ENCODE peak calls at places on chromosomes 11 and 22, in five cellular contexts. I is mesothelial cell of epicardium, F is fibroblast of the aortic adventitia, R is B cell, D is astrocyte of the spinal cord. Z is an unnamed sample.
A peak's percentile ranks its signal among the peaks of the same experiment; 100 is the strongest.

GRCh38 chr11:118438314-118438931 is 2.1 kb downstream of the KMT2A start:
- DNase-seq in D (peak; percentile 80), F (peak; percentile 72), I (peak; percentile 27), R (peak; percentile 69), Z (peak; percentile 81)

GRCh38 chr11:2844116-2844515 is 41.5 kb downstream of the CDKN1C start:
- DNase-seq in D (no peak), R (no peak), F (no peak), I (no peak), Z (no peak)

GRCh38 chr11:117232911-117233409 is 489 bp downstream of the RNF214 start:
- DNase-seq in R (peak; percentile 36), I (no peak), D (no peak), F (no peak), Z (no peak)

GRCh38 chr22:25049770-25050169 is 97.3 kb downstream of the KIAA1671 start:
- DNase-seq in D (no peak), I (no peak), R (no peak), F (no peak), Z (no peak)

GRCh38 chr22:42363851-42364250 is 68.4 kb downstream of the NFAM1 start:
- DNase-seq in I (no peak), R (no peak), F (no peak), D (no peak), Z (no peak)

GRCh38 chr11:69939551-69940245 is 120.5 kb upstream of the FGF3 start:
- DNase-seq in D (peak; percentile 8), R (no peak), I (no peak), F (peak; percentile 86), Z (no peak)

GRCh38 chr22:43168416-43169309 is 17.3 kb downstream of the TSPO start:
- DNase-seq in I (no peak), D (peak; percentile 35), R (no peak), F (peak; percentile 61), Z (no peak)

GRCh38 chr11:87300640-87301381 is 263.1 kb downstream of the TMEM135 start:
- DNase-seq in R (no peak), F (no peak), I (no peak), D (no peak), Z (peak; percentile 10)

GRCh38 chr22:23922921-23923320 is 28.7 kb downstream of the MIF start:
- DNase-seq in D (no peak), R (no peak), F (no peak), I (no peak), Z (no peak)

GRCh38 chr22:42368379-42369249 is 63.6 kb downstream of the NFAM1 start:
- DNase-seq in F (no peak), I (no peak), R (peak; percentile 56), D (no peak), Z (no peak)

GRCh38 chr11:106276859-106277436 is 199.5 kb downstream of the AASDHPPT start:
- DNase-seq in I (no peak), F (peak; percentile 35), R (no peak), D (peak; percentile 29), Z (peak; percentile 36)

GRCh38 chr11:124311269-124311668 is 2.5 kb downstream of the OR8D1 start:
- DNase-seq in I (no peak), D (no peak), R (no peak), F (no peak), Z (no peak)

GRCh38 chr11:13011366-13012036 is 2.4 kb downstream of the RASSF10 start:
- DNase-seq in I (no peak), D (no peak), F (no peak), R (no peak), Z (no peak)

GRCh38 chr22:37021041-37021440 is 1.5 kb downstream of the MPST start:
- DNase-seq in F (no peak), D (no peak), R (no peak), I (no peak), Z (no peak)

GRCh38 chr11:46278387-46279173 is 1.1 kb downstream of the CREB3L1 start:
- DNase-seq in I (peak; percentile 58), F (peak; percentile 58), D (peak; percentile 64), R (no peak), Z (peak; percentile 57)

GRCh38 chr22:22855617-22856308 is 31.9 kb upstream of the IGLL5 start:
- DNase-seq in R (peak; percentile 77), I (no peak), F (no peak), D (no peak), Z (peak; percentile 10)

GRCh38 chr11:92269841-92270240 is 45.2 kb downstream of the FAT3 start:
- DNase-seq in I (no peak), R (no peak), D (no peak), F (no peak), Z (no peak)

GRCh38 chr22:22578702-22579424 is 19.8 kb upstream of the PRAME start:
- DNase-seq in F (peak; percentile 52), I (no peak), D (peak; percentile 13), R (no peak), Z (peak; percentile 82)

GRCh38 chr11:60771146-60771545 is 14.0 kb upstream of the MS4A10 start:
- DNase-seq in D (no peak), F (no peak), I (no peak), R (no peak), Z (no peak)

GRCh38 chr11:70689764-70690163 is 291.4 kb downstream of the CTTN start:
- DNase-seq in I (no peak), F (no peak), R (no peak), D (no peak), Z (no peak)

GRCh38 chr11:2273311-2273710 is 2.9 kb upstream of the ASCL2 start:
- DNase-seq in F (no peak), I (no peak), D (no peak), R (no peak), Z (no peak)

GRCh38 chr22:17941501-17942406 is 82.6 kb downstream of the MICAL3 start:
- DNase-seq in I (no peak), D (no peak), R (no peak), F (no peak), Z (no peak)

GRCh38 chr22:45907996-45908395 is 69.0 kb downstream of the WNT7B start:
- DNase-seq in I (no peak), R (no peak), D (no peak), F (no peak), Z (no peak)

GRCh38 chr22:35170716-35171697 is 86.3 kb upstream of the HMGXB4 start:
- DNase-seq in D (no peak), I (no peak), R (no peak), F (no peak), Z (no peak)

GRCh38 chr11:18526521-18527296 is at the start of gene TSG101:
- DNase-seq in R (peak; percentile 95), I (peak; percentile 85), D (peak; percentile 93), F (peak; percentile 93), Z (peak; percentile 91)

GRCh38 chr22:20632082-20632481 is 124.7 kb downstream of the MED15 start:
- DNase-seq in D (no peak), I (no peak), R (no peak), F (no peak), Z (no peak)

GRCh38 chr11:45106440-45106839 is 40.0 kb upstream of the PRDM11 start:
- DNase-seq in I (no peak), F (no peak), R (no peak), D (no peak), Z (no peak)

GRCh38 chr11:45107051-45107450 is 39.4 kb upstream of the PRDM11 start:
- DNase-seq in R (no peak), D (no peak), I (no peak), F (no peak), Z (no peak)

GRCh38 chr11:45104790-45105084 is 41.7 kb upstream of the PRDM11 start:
- DNase-seq in R (no peak), I (no peak), F (no peak), D (no peak), Z (no peak)

GRCh38 chr11:45105233-45105992 is 41.0 kb upstream of the PRDM11 start:
- DNase-seq in F (peak; percentile 72), I (peak; percentile 63), R (peak; percentile 79), D (peak; percentile 66), Z (peak; percentile 68)

GRCh38 chr11:45106006-45106405 is 40.4 kb upstream of the PRDM11 start:
- DNase-seq in I (no peak), D (no peak), R (no peak), F (no peak), Z (no peak)
- TF ChIP-seq CTCF in I (no peak), D (no peak), R (no peak), F (no peak), Z (no peak)

GRCh38 chr11:112513936-112514716 is 253.5 kb upstream of the PLET1 start:
- DNase-seq in R (no peak), D (no peak), I (no peak), F (no peak), Z (no peak)

GRCh38 chr11:112511271-112511670 is 250.6 kb upstream of the PLET1 start:
- DNase-seq in I (no peak), F (no peak), D (no peak), R (no peak), Z (no peak)

GRCh38 chr11:112509300-112509699 is 248.6 kb upstream of the PLET1 start:
- DNase-seq in I (no peak), R (no peak), F (no peak), D (no peak), Z (no peak)

GRCh38 chr11:112513417-112513816 is 252.8 kb upstream of the PLET1 start:
- DNase-seq in I (no peak), F (no peak), R (no peak), D (no peak), Z (no peak)

GRCh38 chr11:112511906-112512305 is 251.2 kb upstream of the PLET1 start:
- DNase-seq in I (no peak), F (no peak), R (no peak), D (no peak), Z (no peak)
- TF ChIP-seq CTCF in I (no peak), F (no peak), R (no peak), D (no peak), Z (no peak)

DNA sequence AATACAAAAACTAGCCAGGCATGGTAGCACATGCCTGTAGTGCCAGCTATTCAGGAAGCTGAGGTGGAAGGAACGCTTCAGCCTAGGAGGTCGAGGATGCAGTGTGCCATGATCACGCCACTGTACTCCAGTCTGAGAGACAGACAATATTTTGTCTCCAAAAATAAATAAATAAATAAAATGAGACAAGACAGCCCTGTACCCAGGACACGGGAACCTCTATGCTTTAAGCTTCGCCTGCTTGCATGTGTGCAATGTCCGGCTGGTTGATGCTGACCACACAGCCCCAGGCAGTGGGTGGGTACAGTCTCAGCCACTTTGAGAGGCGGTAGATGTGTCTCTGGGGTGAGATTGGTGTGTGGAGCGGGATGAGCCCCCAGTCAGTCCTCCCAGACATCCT is 52.0 kb upstream of the MPEG1 start:
- DNase-seq in D (no peak), I (no peak), F (no peak), R (no peak), Z (no peak)
- TF ChIP-seq CTCF in D (no peak), I (no peak), F (no peak), R (no peak), Z (no peak)

DNA sequence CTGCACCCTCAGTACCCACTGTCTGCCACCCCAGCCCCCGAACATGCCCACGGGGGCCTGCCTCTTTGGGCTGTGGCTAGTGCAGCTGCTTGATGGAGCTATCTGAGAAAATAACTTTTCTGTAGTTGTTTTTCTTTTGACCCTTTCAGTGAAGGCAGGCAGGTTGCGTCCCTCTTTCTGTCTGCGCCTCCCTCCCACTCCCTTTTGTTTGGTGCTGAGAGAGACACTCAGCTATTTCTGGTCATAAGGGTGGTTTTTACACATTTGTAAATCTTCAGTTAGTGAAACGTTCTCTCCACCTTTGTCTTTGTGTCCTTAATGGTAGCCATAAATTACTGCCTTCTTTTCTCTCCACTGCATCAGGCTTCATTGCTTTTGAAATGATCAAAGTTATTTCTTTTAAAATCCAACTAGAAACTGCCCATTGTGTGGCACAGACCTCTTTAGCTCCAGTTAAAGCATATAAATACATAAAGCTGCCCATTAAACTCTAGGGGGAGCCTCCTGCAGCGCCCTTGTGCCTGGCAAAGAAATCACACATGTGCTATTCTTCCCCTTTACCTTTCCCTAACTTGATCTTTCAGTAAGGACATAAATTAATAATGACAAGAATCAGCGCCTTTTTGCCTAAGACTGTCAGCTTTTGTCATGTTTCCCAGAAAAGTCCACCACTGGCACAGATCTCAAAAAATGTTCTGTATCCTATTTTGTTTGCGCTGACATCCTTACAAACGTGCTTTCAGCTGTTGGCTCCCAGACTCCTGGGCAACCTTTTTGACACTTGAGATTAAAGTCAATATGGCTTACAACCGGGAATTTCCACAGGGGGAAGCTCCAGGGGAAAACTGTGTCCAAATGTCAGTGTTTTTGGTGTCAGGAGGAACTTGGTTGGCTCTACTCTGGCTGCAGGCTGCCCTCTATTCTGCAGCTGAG is 1.7 kb upstream of the SCUBE2 start:
- DNase-seq in F (peak; percentile 6), R (no peak), I (no peak), D (peak; percentile 6), Z (peak; percentile 11)
- TF ChIP-seq CTCF in F (peak; percentile 24), R (no peak), I (no peak), D (peak; percentile 25), Z (peak; percentile 30)

Z was measured in fibroblast of mammary gland.